ENCODE peak calls at places on chromosomes 3 and 15, in seven cellular contexts. One of them, this sample, is unnamed.

GRCh38 chr15:96336045-96336642 is 5.6 kb downstream of the NR2F2 start:
- DNase-seq in KBM-7: no peak
- DNase-seq in activated gamma-delta T cell treated with Interleukin-2 at 50 U/mL for 16 hours: no peak
- DNase-seq in colonic mucosa: peak
- DNase-seq in heart right ventricle: no peak
- DNase-seq in activated CD8-positive, alpha-beta memory T cell treated with anti-CD3 and anti-CD28 coated beads, Interleukin-2, amount 10 ng/mL, durations not matched to agents 7 days and 5 days: no peak
- DNase-seq in H7: no peak
- DNase-seq in this sample: no peak

GRCh38 chr3:58751235-58751634 is 84.7 kb upstream of the FAM3D start:
- DNase-seq in colonic mucosa: no peak
- DNase-seq in activated gamma-delta T cell treated with Interleukin-2 at 50 U/mL for 16 hours: no peak
- DNase-seq in KBM-7: no peak
- DNase-seq in heart right ventricle: no peak
- DNase-seq in H7: no peak
- DNase-seq in activated CD8-positive, alpha-beta memory T cell treated with anti-CD3 and anti-CD28 coated beads, Interleukin-2, amount 10 ng/mL, durations not matched to agents 7 days and 5 days: no peak
- DNase-seq in this sample: no peak

GRCh38 chr3:6605245-6605644 is 255.7 kb upstream of the GRM7 start:
- DNase-seq in KBM-7: no peak
- DNase-seq in H7: no peak
- DNase-seq in activated gamma-delta T cell treated with Interleukin-2 at 50 U/mL for 16 hours: no peak
- DNase-seq in activated CD8-positive, alpha-beta memory T cell treated with anti-CD3 and anti-CD28 coated beads, Interleukin-2, amount 10 ng/mL, durations not matched to agents 7 days and 5 days: no peak
- DNase-seq in heart right ventricle: no peak
- DNase-seq in colonic mucosa: no peak
- DNase-seq in this sample: no peak

GRCh38 chr15:52924641-52925040 is 134.5 kb upstream of the ONECUT1 start:
- DNase-seq in activated CD8-positive, alpha-beta memory T cell treated with anti-CD3 and anti-CD28 coated beads, Interleukin-2, amount 10 ng/mL, durations not matched to agents 7 days and 5 days: no peak
- DNase-seq in H7: peak
- DNase-seq in KBM-7: no peak
- DNase-seq in colonic mucosa: no peak
- DNase-seq in activated gamma-delta T cell treated with Interleukin-2 at 50 U/mL for 16 hours: no peak
- DNase-seq in heart right ventricle: no peak
- DNase-seq in this sample: no peak

GRCh38 chr3:154324919-154325318 is 632 bp upstream of the DHX36 start:
- DNase-seq in activated gamma-delta T cell treated with Interleukin-2 at 50 U/mL for 16 hours: no peak
- DNase-seq in heart right ventricle: no peak
- DNase-seq in activated CD8-positive, alpha-beta memory T cell treated with anti-CD3 and anti-CD28 coated beads, Interleukin-2, amount 10 ng/mL, durations not matched to agents 7 days and 5 days: no peak
- DNase-seq in H7: no peak
- DNase-seq in KBM-7: no peak
- DNase-seq in colonic mucosa: no peak
- DNase-seq in this sample: no peak

GRCh38 chr3:46998121-46998851 is 18.8 kb downstream of the NBEAL2 start:
- DNase-seq in KBM-7: peak
- DNase-seq in H7: peak
- DNase-seq in colonic mucosa: peak
- DNase-seq in activated CD8-positive, alpha-beta memory T cell treated with anti-CD3 and anti-CD28 coated beads, Interleukin-2, amount 10 ng/mL, durations not matched to agents 7 days and 5 days: peak
- DNase-seq in heart right ventricle: peak
- DNase-seq in activated gamma-delta T cell treated with Interleukin-2 at 50 U/mL for 16 hours: peak
- DNase-seq in this sample: peak

GRCh38 chr3:44966795-44967278 is 9.1 kb downstream of the ZDHHC3 start:
- DNase-seq in KBM-7: peak
- DNase-seq in activated gamma-delta T cell treated with Interleukin-2 at 50 U/mL for 16 hours: no peak
- DNase-seq in activated CD8-positive, alpha-beta memory T cell treated with anti-CD3 and anti-CD28 coated beads, Interleukin-2, amount 10 ng/mL, durations not matched to agents 7 days and 5 days: no peak
- DNase-seq in H7: no peak
- DNase-seq in heart right ventricle: no peak
- DNase-seq in colonic mucosa: peak
- DNase-seq in this sample: no peak

GRCh38 chr15:45630958-45631691 is 3.7 kb upstream of the SQOR start:
- DNase-seq in colonic mucosa: peak
- DNase-seq in H7: no peak
- DNase-seq in heart right ventricle: no peak
- DNase-seq in KBM-7: no peak
- DNase-seq in activated gamma-delta T cell treated with Interleukin-2 at 50 U/mL for 16 hours: no peak
- DNase-seq in activated CD8-positive, alpha-beta memory T cell treated with anti-CD3 and anti-CD28 coated beads, Interleukin-2, amount 10 ng/mL, durations not matched to agents 7 days and 5 days: no peak
- DNase-seq in this sample: no peak

GRCh38 chr3:127450331-127450730 is 140.2 kb downstream of the TPRA1 start:
- DNase-seq in heart right ventricle: no peak
- DNase-seq in H7: no peak
- DNase-seq in activated CD8-positive, alpha-beta memory T cell treated with anti-CD3 and anti-CD28 coated beads, Interleukin-2, amount 10 ng/mL, durations not matched to agents 7 days and 5 days: no peak
- DNase-seq in activated gamma-delta T cell treated with Interleukin-2 at 50 U/mL for 16 hours: no peak
- DNase-seq in colonic mucosa: no peak
- DNase-seq in KBM-7: no peak
- DNase-seq in this sample: no peak

GRCh38 chr3:187352581-187353575 is 15.3 kb upstream of the RTP4 start:
- DNase-seq in KBM-7: no peak
- DNase-seq in colonic mucosa: peak
- DNase-seq in heart right ventricle: no peak
- DNase-seq in activated gamma-delta T cell treated with Interleukin-2 at 50 U/mL for 16 hours: no peak
- DNase-seq in H7: no peak
- DNase-seq in activated CD8-positive, alpha-beta memory T cell treated with anti-CD3 and anti-CD28 coated beads, Interleukin-2, amount 10 ng/mL, durations not matched to agents 7 days and 5 days: no peak
- DNase-seq in this sample: no peak

GRCh38 chr15:40844543-40844981 is 714 bp downstream of the SPINT1 start:
- DNase-seq in activated CD8-positive, alpha-beta memory T cell treated with anti-CD3 and anti-CD28 coated beads, Interleukin-2, amount 10 ng/mL, durations not matched to agents 7 days and 5 days: peak
- DNase-seq in colonic mucosa: no peak
- DNase-seq in activated gamma-delta T cell treated with Interleukin-2 at 50 U/mL for 16 hours: peak
- DNase-seq in heart right ventricle: no peak
- DNase-seq in H7: no peak
- DNase-seq in KBM-7: peak
- DNase-seq in this sample: no peak

GRCh38 chr3:196159952-196160804 is 51.0 kb downstream of the ZDHHC19 start:
- DNase-seq in heart right ventricle: no peak
- DNase-seq in colonic mucosa: peak
- DNase-seq in H7: peak
- DNase-seq in activated gamma-delta T cell treated with Interleukin-2 at 50 U/mL for 16 hours: peak
- DNase-seq in activated CD8-positive, alpha-beta memory T cell treated with anti-CD3 and anti-CD28 coated beads, Interleukin-2, amount 10 ng/mL, durations not matched to agents 7 days and 5 days: peak
- DNase-seq in KBM-7: peak
- DNase-seq in this sample: no peak

GRCh38 chr3:54685213-54685612 is 242.6 kb downstream of the LRTM1 start:
- DNase-seq in KBM-7: no peak
- DNase-seq in heart right ventricle: no peak
- DNase-seq in activated CD8-positive, alpha-beta memory T cell treated with anti-CD3 and anti-CD28 coated beads, Interleukin-2, amount 10 ng/mL, durations not matched to agents 7 days and 5 days: no peak
- DNase-seq in H7: no peak
- DNase-seq in colonic mucosa: no peak
- DNase-seq in activated gamma-delta T cell treated with Interleukin-2 at 50 U/mL for 16 hours: no peak
- DNase-seq in this sample: no peak

GRCh38 chr3:117526485-117527079 is 817.0 kb downstream of the TUSC7 start:
- DNase-seq in heart right ventricle: no peak
- DNase-seq in H7: no peak
- DNase-seq in activated CD8-positive, alpha-beta memory T cell treated with anti-CD3 and anti-CD28 coated beads, Interleukin-2, amount 10 ng/mL, durations not matched to agents 7 days and 5 days: no peak
- DNase-seq in activated gamma-delta T cell treated with Interleukin-2 at 50 U/mL for 16 hours: no peak
- DNase-seq in KBM-7: peak
- DNase-seq in colonic mucosa: peak
- DNase-seq in this sample: peak

This sample was measured in CD4-positive, CD25-positive, alpha-beta regulatory T cell.